ENCODE peak calls at places on chromosomes 12 and 14, in eight cellular contexts. O is lower lobe of right lung; E is cardiac muscle cell; Q is CD4-positive, alpha-beta T cell; P is K562; X is A549; K is brain microvascular endothelial cell; G is pancreas. F is an unnamed sample.

GRCh38 chr12:130872179-130873096 is 572 bp downstream of the RAN start:
- DNase-seq in O (peak), E (peak), Q (peak), P (peak), X (peak), K (no peak), G (peak), F (no peak)

GRCh38 chr12:43169115-43169681 is 382.8 kb downstream of the ADAMTS20 start:
- DNase-seq in O (no peak), E (no peak), Q (no peak), P (no peak), X (no peak), K (no peak), G (no peak), F (no peak)

GRCh38 chr12:110733857-110734373 is 8.8 kb downstream of the PPP1CC start:
- DNase-seq in O (no peak), E (no peak), Q (no peak), P (no peak), X (no peak), K (no peak), G (no peak), F (no peak)

GRCh38 chr14:24274101-24274543 is 2.7 kb upstream of the RABGGTA start:
- DNase-seq in O (no peak), E (no peak), Q (peak), P (peak), X (no peak), K (no peak), G (peak), F (no peak)

GRCh38 chr14:61225304-61225703 is 55.8 kb downstream of the TMEM30B start:
- DNase-seq in O (no peak), E (no peak), Q (no peak), P (no peak), X (no peak), K (no peak), G (no peak), F (peak)

GRCh38 chr14:90428676-90429075 is 31.8 kb downstream of the CALM1 start:
- DNase-seq in O (no peak), E (no peak), Q (no peak), P (no peak), X (no peak), K (no peak), G (no peak), F (no peak)

GRCh38 chr12:65640489-65640901 is 183.8 kb upstream of the HMGA2 start:
- DNase-seq in O (no peak), E (no peak), Q (no peak), P (no peak), X (no peak), K (peak), G (no peak), F (no peak)

GRCh38 chr12:106110626-106111300 is 28.0 kb downstream of the NUAK1 start:
- DNase-seq in O (no peak), E (no peak), Q (no peak), P (no peak), X (no peak), K (no peak), G (no peak), F (no peak)

GRCh38 chr12:2286461-2287131 is 233.8 kb downstream of the CACNA1C start:
- DNase-seq in O (no peak), E (no peak), Q (no peak), P (no peak), X (no peak), K (no peak), G (peak), F (no peak)

GRCh38 chr12:87667378-87667777 is 361.8 kb downstream of the C12orf50 start:
- DNase-seq in O (no peak), E (no peak), Q (no peak), P (no peak), X (peak), K (peak), G (no peak), F (no peak)

GRCh38 chr14:24816011-24816928 is 182.3 kb upstream of the GZMB start:
- DNase-seq in O (no peak), E (no peak), Q (no peak), P (no peak), X (peak), K (no peak), G (peak), F (no peak)

GRCh38 chr12:98110516-98110915 is 404.9 kb upstream of the TMPO start:
- DNase-seq in O (no peak), E (no peak), Q (no peak), P (no peak), X (no peak), K (no peak), G (no peak), F (no peak)

GRCh38 chr12:51548241-51548640 is 42.8 kb upstream of the SCN8A start:
- DNase-seq in O (no peak), E (peak), Q (no peak), P (no peak), X (no peak), K (no peak), G (no peak), F (no peak)

GRCh38 chr14:77738559-77739250 is 22.3 kb downstream of the SNW1 start:
- DNase-seq in O (no peak), E (no peak), Q (no peak), P (no peak), X (no peak), K (peak), G (no peak), F (no peak)

GRCh38 chr12:121442028-121442948 is 42.4 kb downstream of the RNF34 start:
- DNase-seq in O (no peak), E (no peak), Q (no peak), P (no peak), X (no peak), K (no peak), G (no peak), F (no peak)

GRCh38 chr14:95460647-95461478 is 55.6 kb downstream of the SYNE3 start:
- DNase-seq in O (no peak), E (peak), Q (no peak), P (no peak), X (peak), K (peak), G (no peak), F (peak)

GRCh38 chr12:30000401-30000800 is 216.7 kb upstream of the TMTC1 start:
- DNase-seq in O (no peak), E (no peak), Q (no peak), P (no peak), X (no peak), K (no peak), G (no peak), F (no peak)

GRCh38 chr12:110234197-110235154 is 46.6 kb upstream of the ATP2A2 start:
- DNase-seq in O (no peak), E (no peak), Q (no peak), P (no peak), X (peak), K (no peak), G (no peak), F (no peak)

GRCh38 chr12:43692064-43692463 is 66.5 kb downstream of the PUS7L start:
- DNase-seq in O (no peak), E (no peak), Q (no peak), P (peak), X (no peak), K (peak), G (no peak), F (no peak)

GRCh38 chr12:728781-729180 is 23.6 kb upstream of the WNK1 start:
- DNase-seq in O (no peak), E (no peak), Q (no peak), P (no peak), X (no peak), K (no peak), G (no peak), F (no peak)

GRCh38 chr14:99073401-99073800 is 198.6 kb downstream of the BCL11B start:
- DNase-seq in O (no peak), E (no peak), Q (no peak), P (no peak), X (no peak), K (no peak), G (no peak), F (no peak)

GRCh38 chr12:70754330-70754741 is 117.1 kb upstream of the PTPRB start:
- DNase-seq in O (no peak), E (peak), Q (no peak), P (peak), X (no peak), K (no peak), G (no peak), F (peak)

GRCh38 chr14:63454863-63455622 is 88.1 kb downstream of the PPP2R5E start:
- DNase-seq in O (no peak), E (no peak), Q (no peak), P (no peak), X (no peak), K (peak), G (no peak), F (no peak)

GRCh38 chr12:29599397-29599796 is 101.9 kb upstream of the OVCH1 start:
- DNase-seq in O (no peak), E (no peak), Q (no peak), P (no peak), X (no peak), K (peak), G (no peak), F (no peak)

GRCh38 chr14:68704736-68705720 is 87.8 kb downstream of the ZFP36L1 start:
- DNase-seq in O (no peak), E (no peak), Q (no peak), P (no peak), X (no peak), K (no peak), G (no peak), F (no peak)

GRCh38 chr12:124703852-124704251 is 136.4 kb upstream of the NCOR2 start:
- DNase-seq in O (peak), E (no peak), Q (no peak), P (no peak), X (no peak), K (no peak), G (no peak), F (no peak)

GRCh38 chr12:104215638-104216297 is at the start of gene TXNRD1:
- DNase-seq in O (peak), E (peak), Q (peak), P (peak), X (peak), K (peak), G (peak), F (peak)

GRCh38 chr12:16526693-16527092 is 79.3 kb downstream of the LMO3 start:
- DNase-seq in O (no peak), E (no peak), Q (no peak), P (no peak), X (peak), K (peak), G (no peak), F (no peak)

GRCh38 chr12:131147293-131147692 is 193.6 kb downstream of the ADGRD1 start:
- DNase-seq in O (no peak), E (no peak), Q (no peak), P (no peak), X (no peak), K (no peak), G (no peak), F (no peak)

DNA sequence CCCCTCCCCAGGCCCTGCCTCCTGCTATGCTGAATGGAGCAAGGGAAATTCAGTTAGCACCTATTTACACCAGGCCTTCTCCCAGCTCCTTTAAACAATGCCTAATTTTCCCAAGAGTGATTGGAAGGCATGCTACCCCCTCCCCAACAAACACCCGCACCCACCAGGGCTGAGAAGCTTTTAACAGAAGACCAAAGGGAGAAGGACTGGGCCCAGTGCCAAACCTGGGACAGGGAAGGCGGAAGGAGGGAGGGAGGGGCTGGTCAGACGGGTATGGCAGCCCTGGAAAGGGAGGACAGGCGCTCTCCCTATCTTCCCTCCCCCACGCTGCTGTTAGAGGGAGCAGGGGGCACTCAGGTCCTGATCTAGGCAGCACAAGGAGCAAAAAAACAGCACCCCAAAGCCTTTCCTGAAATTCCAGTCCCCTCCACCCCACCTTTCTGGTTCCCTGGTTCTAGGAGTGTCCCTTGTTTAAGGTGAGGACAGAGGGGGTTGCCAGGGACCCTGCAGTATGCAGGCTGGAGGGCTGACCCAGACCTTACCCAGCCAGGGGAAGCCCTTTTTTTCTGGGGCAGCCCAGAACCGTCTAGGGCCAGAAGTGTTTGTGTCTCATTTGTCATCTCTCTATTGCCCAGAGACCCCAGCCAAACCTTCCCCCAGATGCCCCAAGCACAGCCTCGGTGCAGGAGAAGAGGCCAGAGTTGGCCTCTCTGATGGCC is 2.4 kb upstream of the KRT8 start:
- DNase-seq in O (peak), E (peak), Q (no peak), P (peak), X (peak), K (no peak), G (peak), F (no peak)
- H3K27ac ChIP-seq in O (peak), E (peak), Q (no peak), P (peak), X (peak), K (no peak), G (peak), F (no peak)

DNA sequence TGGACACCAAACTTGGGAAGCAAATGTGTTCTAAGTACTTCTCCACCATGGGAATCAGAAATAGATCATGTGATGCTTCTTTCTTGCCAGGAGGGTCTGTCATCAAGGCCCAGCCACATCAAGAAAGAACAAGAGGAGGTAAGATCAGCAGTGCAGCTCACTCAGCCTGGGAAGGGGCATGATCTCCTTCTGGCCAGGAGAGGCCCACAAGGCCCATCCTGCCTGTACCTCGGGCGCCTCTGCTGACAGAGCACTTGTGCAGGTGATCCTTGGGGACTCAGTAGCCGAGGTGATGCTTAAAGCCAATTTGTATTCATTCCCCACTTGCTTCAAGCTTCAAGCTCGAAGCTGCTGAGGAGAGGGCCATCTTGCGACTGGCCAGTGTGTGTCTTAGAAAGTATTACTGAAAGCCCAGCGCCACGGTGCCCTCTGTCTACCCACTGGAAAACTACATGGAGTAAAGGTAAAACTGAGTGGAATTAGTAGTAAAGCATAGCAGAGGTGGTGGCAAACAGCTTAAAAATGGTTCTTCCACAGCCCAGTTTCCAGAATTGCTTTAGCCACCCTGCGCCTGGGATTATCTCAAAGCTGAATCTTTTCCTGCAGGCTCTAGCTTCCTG is 26.2 kb downstream of the RTRAF start:
- DNase-seq in O (no peak), E (peak), Q (no peak), P (peak), X (peak), K (peak), G (no peak), F (no peak)
- TF ChIP-seq CTCF in O (peak), E (peak), Q (no peak), P (peak), X (peak), K (peak), G (no peak), F (peak)

GRCh38 chr12:32305163-32305562 is 94.2 kb upstream of the FGD4 start:
- DNase-seq in O (no peak), E (no peak), Q (no peak), P (peak), X (peak), K (no peak), G (no peak), F (no peak)
- H3K27ac ChIP-seq in O (no peak), E (no peak), Q (no peak), P (no peak), X (peak), K (no peak), G (no peak), F (no peak)

GRCh38 chr12:9379023-9379742 is 171.0 kb upstream of the PZP start:
- DNase-seq in O (no peak), E (no peak), Q (no peak), P (no peak), X (no peak), K (no peak), G (no peak), F (no peak)

GRCh38 chr12:9381619-9382018 is 173.4 kb upstream of the PZP start:
- DNase-seq in O (no peak), E (no peak), Q (no peak), P (no peak), X (no peak), K (no peak), G (no peak), F (no peak)

GRCh38 chr12:9380650-9381049 is 172.5 kb upstream of the PZP start:
- DNase-seq in O (no peak), E (no peak), Q (no peak), P (no peak), X (no peak), K (no peak), G (no peak), F (no peak)

GRCh38 chr12:9383585-9383984 is 175.4 kb upstream of the PZP start:
- DNase-seq in O (no peak), E (no peak), Q (no peak), P (no peak), X (no peak), K (no peak), G (no peak), F (no peak)

GRCh38 chr12:9378430-9378835 is 170.2 kb upstream of the PZP start:
- DNase-seq in O (no peak), E (no peak), Q (no peak), P (peak), X (peak), K (no peak), G (no peak), F (no peak)
- TF ChIP-seq CTCF in O (no peak), E (peak), Q (peak), P (peak), X (peak), K (peak), G (no peak), F (no peak)

F was measured in dorsolateral prefrontal cortex.